ENCODE peak calls at places on chromosome 14, in five cellular contexts. One of them, this sample, is unnamed.

GRCh38 chr14:68910540-68910939 is 68.6 kb downstream of the ACTN1 start:
- DNase-seq in IMR-90: peak
- DNase-seq in fibroblast of the aortic adventitia: no peak
- DNase-seq in WERI-Rb-1: no peak
- DNase-seq in suprapubic skin: no peak
- DNase-seq in this sample: no peak

GRCh38 chr14:69423279-69423678 is 24.8 kb downstream of the SLC39A9 start:
- DNase-seq in IMR-90: peak
- DNase-seq in fibroblast of the aortic adventitia: peak
- DNase-seq in WERI-Rb-1: no peak
- DNase-seq in suprapubic skin: no peak
- DNase-seq in this sample: no peak

GRCh38 chr14:59850458-59850857 is 20.1 kb downstream of the RTN1 start:
- DNase-seq in IMR-90: no peak
- DNase-seq in fibroblast of the aortic adventitia: no peak
- DNase-seq in WERI-Rb-1: no peak
- DNase-seq in suprapubic skin: no peak
- DNase-seq in this sample: no peak

GRCh38 chr14:66085662-66086061 is 400.5 kb upstream of the CCDC196 start:
- DNase-seq in IMR-90: no peak
- DNase-seq in fibroblast of the aortic adventitia: no peak
- DNase-seq in WERI-Rb-1: no peak
- DNase-seq in suprapubic skin: no peak
- DNase-seq in this sample: no peak

GRCh38 chr14:75979071-75979571 is 2.7 kb downstream of the TGFB3 start:
- DNase-seq in IMR-90: peak
- DNase-seq in fibroblast of the aortic adventitia: peak
- DNase-seq in WERI-Rb-1: peak
- DNase-seq in suprapubic skin: no peak
- DNase-seq in this sample: no peak

GRCh38 chr14:81427348-81428058 is 27.4 kb upstream of the STON2 start:
- DNase-seq in IMR-90: no peak
- DNase-seq in fibroblast of the aortic adventitia: peak
- DNase-seq in WERI-Rb-1: no peak
- DNase-seq in suprapubic skin: no peak
- DNase-seq in this sample: no peak

GRCh38 chr14:59339526-59339925 is 125.7 kb downstream of the GPR135 start:
- DNase-seq in IMR-90: no peak
- DNase-seq in fibroblast of the aortic adventitia: no peak
- DNase-seq in WERI-Rb-1: no peak
- DNase-seq in suprapubic skin: no peak
- DNase-seq in this sample: no peak

GRCh38 chr14:67221248-67221981 is 19.8 kb upstream of the PALS1 start:
- DNase-seq in IMR-90: peak
- DNase-seq in fibroblast of the aortic adventitia: peak
- DNase-seq in WERI-Rb-1: no peak
- DNase-seq in suprapubic skin: no peak
- DNase-seq in this sample: no peak

GRCh38 chr14:61512026-61512425 is 183.3 kb upstream of the HIF1A start:
- DNase-seq in IMR-90: no peak
- DNase-seq in fibroblast of the aortic adventitia: no peak
- DNase-seq in WERI-Rb-1: no peak
- DNase-seq in suprapubic skin: no peak
- DNase-seq in this sample: no peak

GRCh38 chr14:61260939-61261776 is 20.0 kb downstream of the TMEM30B start:
- DNase-seq in IMR-90: peak
- DNase-seq in fibroblast of the aortic adventitia: peak
- DNase-seq in WERI-Rb-1: no peak
- DNase-seq in suprapubic skin: no peak
- DNase-seq in this sample: no peak

GRCh38 chr14:54025661-54026060 is 69.0 kb upstream of the BMP4 start:
- DNase-seq in IMR-90: peak
- DNase-seq in fibroblast of the aortic adventitia: peak
- DNase-seq in WERI-Rb-1: peak
- DNase-seq in suprapubic skin: no peak
- DNase-seq in this sample: no peak
- TF ChIP-seq CTCF in IMR-90: peak
- TF ChIP-seq CTCF in fibroblast of the aortic adventitia: peak
- TF ChIP-seq CTCF in WERI-Rb-1: peak
- TF ChIP-seq CTCF in suprapubic skin: no peak
- TF ChIP-seq CTCF in this sample: no peak

GRCh38 chr14:78848234-78848820 is 678.2 kb downstream of the NRXN3 start:
- DNase-seq in IMR-90: peak
- DNase-seq in fibroblast of the aortic adventitia: peak
- DNase-seq in WERI-Rb-1: peak
- DNase-seq in suprapubic skin: no peak
- DNase-seq in this sample: no peak
- TF ChIP-seq CTCF in IMR-90: peak
- TF ChIP-seq CTCF in fibroblast of the aortic adventitia: peak
- TF ChIP-seq CTCF in WERI-Rb-1: peak
- TF ChIP-seq CTCF in suprapubic skin: peak
- TF ChIP-seq CTCF in this sample: no peak

GRCh38 chr14:105532111-105532623 is 5.8 kb downstream of the TMEM121 start:
- DNase-seq in IMR-90: no peak
- DNase-seq in fibroblast of the aortic adventitia: no peak
- DNase-seq in WERI-Rb-1: no peak
- DNase-seq in suprapubic skin: no peak
- DNase-seq in this sample: no peak

GRCh38 chr14:105533391-105533790 is 7.0 kb downstream of the TMEM121 start:
- DNase-seq in IMR-90: no peak
- DNase-seq in fibroblast of the aortic adventitia: no peak
- DNase-seq in WERI-Rb-1: no peak
- DNase-seq in suprapubic skin: no peak
- DNase-seq in this sample: no peak

GRCh38 chr14:105531088-105531957 is 4.9 kb downstream of the TMEM121 start:
- DNase-seq in IMR-90: no peak
- DNase-seq in fibroblast of the aortic adventitia: no peak
- DNase-seq in WERI-Rb-1: no peak
- DNase-seq in suprapubic skin: no peak
- DNase-seq in this sample: no peak

GRCh38 chr14:105533811-105534498 is 7.6 kb downstream of the TMEM121 start:
- DNase-seq in IMR-90: no peak
- DNase-seq in fibroblast of the aortic adventitia: no peak
- DNase-seq in WERI-Rb-1: no peak
- DNase-seq in suprapubic skin: no peak
- DNase-seq in this sample: no peak

DNA sequence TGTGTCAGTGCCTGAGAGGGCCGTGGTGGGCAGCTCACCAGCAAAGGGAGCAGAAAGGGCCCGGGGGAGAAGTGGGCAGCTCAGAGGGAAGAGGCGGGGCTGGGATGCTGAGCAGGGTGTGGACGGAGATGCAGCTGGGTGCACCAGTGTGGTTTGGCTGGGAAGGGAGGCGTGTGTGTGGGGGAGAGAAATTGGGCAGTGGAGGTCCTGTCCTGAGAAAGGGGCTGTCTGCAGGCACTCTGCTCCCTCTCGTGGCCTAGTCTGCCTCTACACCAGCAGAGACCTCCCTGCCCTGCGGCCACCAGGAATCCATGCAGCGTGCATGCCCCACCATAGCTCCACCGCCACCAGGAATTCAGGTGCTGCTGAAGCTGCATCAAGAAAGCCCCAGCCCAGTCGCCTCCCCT is 6.4 kb downstream of the TMEM121 start:
- DNase-seq in IMR-90: no peak
- DNase-seq in fibroblast of the aortic adventitia: peak
- DNase-seq in WERI-Rb-1: peak
- DNase-seq in suprapubic skin: no peak
- DNase-seq in this sample: no peak
- TF ChIP-seq CTCF in IMR-90: peak
- TF ChIP-seq CTCF in fibroblast of the aortic adventitia: peak
- TF ChIP-seq CTCF in WERI-Rb-1: peak
- TF ChIP-seq CTCF in suprapubic skin: no peak
- TF ChIP-seq CTCF in this sample: no peak

GRCh38 chr14:31541702-31542101 is 19.5 kb upstream of the NUBPL start:
- DNase-seq in IMR-90: no peak
- DNase-seq in fibroblast of the aortic adventitia: no peak
- DNase-seq in WERI-Rb-1: no peak
- DNase-seq in suprapubic skin: no peak
- DNase-seq in this sample: no peak

GRCh38 chr14:31549817-31550216 is 11.4 kb upstream of the NUBPL start:
- DNase-seq in IMR-90: no peak
- DNase-seq in fibroblast of the aortic adventitia: no peak
- DNase-seq in WERI-Rb-1: no peak
- DNase-seq in suprapubic skin: no peak
- DNase-seq in this sample: no peak

GRCh38 chr14:31545328-31545727 is 15.9 kb upstream of the NUBPL start:
- DNase-seq in IMR-90: no peak
- DNase-seq in fibroblast of the aortic adventitia: no peak
- DNase-seq in WERI-Rb-1: no peak
- DNase-seq in suprapubic skin: no peak
- DNase-seq in this sample: no peak

DNA sequence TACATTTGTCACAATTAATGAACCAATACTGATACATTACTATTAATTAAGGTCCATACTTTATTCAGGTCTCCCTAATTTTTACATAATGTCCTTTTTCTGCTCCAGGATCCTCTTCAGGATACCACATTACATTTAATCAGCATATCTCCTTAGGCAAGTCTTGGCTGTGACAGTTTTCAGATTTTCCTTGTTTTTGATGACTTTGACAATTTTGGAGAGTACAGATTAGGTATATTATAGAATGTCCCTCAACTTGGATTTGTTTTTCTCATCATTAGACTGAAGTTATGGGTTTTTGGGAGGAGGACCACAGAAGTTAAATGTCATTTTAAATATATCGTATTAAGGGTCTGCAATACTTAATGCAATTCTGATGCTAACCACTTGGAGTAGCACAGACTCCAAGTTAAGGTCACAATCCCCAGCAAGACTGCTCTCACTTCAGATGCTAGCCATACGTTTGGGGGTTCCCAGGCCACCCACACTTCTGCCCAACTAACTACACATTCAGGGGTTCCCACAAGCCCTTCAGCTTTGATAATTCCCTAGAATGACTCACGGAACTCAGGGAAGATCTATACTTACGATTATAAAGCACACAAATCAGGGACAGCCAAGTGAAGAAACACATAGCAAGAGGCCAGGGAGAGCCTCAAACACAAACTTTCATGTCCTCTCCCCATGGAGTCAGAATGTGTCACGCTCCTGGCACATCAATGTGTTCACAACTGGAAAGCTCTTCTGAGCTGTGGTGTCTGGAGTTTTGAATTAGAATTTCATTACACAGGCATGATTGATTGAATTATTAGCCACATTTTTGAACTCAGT is 17.0 kb upstream of the NUBPL start:
- DNase-seq in IMR-90: peak
- DNase-seq in fibroblast of the aortic adventitia: peak
- DNase-seq in WERI-Rb-1: no peak
- DNase-seq in suprapubic skin: no peak
- DNase-seq in this sample: no peak
- TF ChIP-seq CTCF in IMR-90: peak
- TF ChIP-seq CTCF in fibroblast of the aortic adventitia: peak
- TF ChIP-seq CTCF in WERI-Rb-1: peak
- TF ChIP-seq CTCF in suprapubic skin: no peak
- TF ChIP-seq CTCF in this sample: no peak

GRCh38 chr14:77126074-77126325 is 15.6 kb downstream of the ZDHHC22 start:
- DNase-seq in IMR-90: no peak
- DNase-seq in fibroblast of the aortic adventitia: no peak
- DNase-seq in WERI-Rb-1: no peak
- DNase-seq in suprapubic skin: peak
- DNase-seq in this sample: no peak

GRCh38 chr14:77123381-77124344 is 17.9 kb downstream of the ZDHHC22 start:
- DNase-seq in IMR-90: no peak
- DNase-seq in fibroblast of the aortic adventitia: no peak
- DNase-seq in WERI-Rb-1: peak
- DNase-seq in suprapubic skin: peak
- DNase-seq in this sample: no peak

GRCh38 chr14:77126461-77126990 is 15.1 kb downstream of the ZDHHC22 start:
- DNase-seq in IMR-90: no peak
- DNase-seq in fibroblast of the aortic adventitia: no peak
- DNase-seq in WERI-Rb-1: no peak
- DNase-seq in suprapubic skin: peak
- DNase-seq in this sample: no peak

GRCh38 chr14:77124345-77125274 is 17.0 kb downstream of the ZDHHC22 start:
- DNase-seq in IMR-90: peak
- DNase-seq in fibroblast of the aortic adventitia: peak
- DNase-seq in WERI-Rb-1: peak
- DNase-seq in suprapubic skin: no peak
- DNase-seq in this sample: no peak

GRCh38 chr14:77125275-77126073 is 16.1 kb downstream of the ZDHHC22 start:
- DNase-seq in IMR-90: no peak
- DNase-seq in fibroblast of the aortic adventitia: no peak
- DNase-seq in WERI-Rb-1: no peak
- DNase-seq in suprapubic skin: peak
- DNase-seq in this sample: no peak
- TF ChIP-seq CTCF in IMR-90: no peak
- TF ChIP-seq CTCF in fibroblast of the aortic adventitia: no peak
- TF ChIP-seq CTCF in WERI-Rb-1: no peak
- TF ChIP-seq CTCF in suprapubic skin: no peak
- TF ChIP-seq CTCF in this sample: no peak

GRCh38 chr14:55430024-55430690 is 10.3 kb downstream of the TBPL2 start:
- DNase-seq in IMR-90: peak
- DNase-seq in fibroblast of the aortic adventitia: peak
- DNase-seq in WERI-Rb-1: peak
- DNase-seq in suprapubic skin: no peak
- DNase-seq in this sample: no peak
- TF ChIP-seq CTCF in IMR-90: peak
- TF ChIP-seq CTCF in fibroblast of the aortic adventitia: peak
- TF ChIP-seq CTCF in WERI-Rb-1: peak
- TF ChIP-seq CTCF in suprapubic skin: peak
- TF ChIP-seq CTCF in this sample: no peak

GRCh38 chr14:106848330-106849121 is 1322.1 kb downstream of the TMEM121 start:
- DNase-seq in IMR-90: no peak
- DNase-seq in fibroblast of the aortic adventitia: no peak
- DNase-seq in WERI-Rb-1: no peak
- DNase-seq in suprapubic skin: no peak
- DNase-seq in this sample: no peak
- TF ChIP-seq CTCF in IMR-90: no peak
- TF ChIP-seq CTCF in fibroblast of the aortic adventitia: no peak
- TF ChIP-seq CTCF in WERI-Rb-1: peak
- TF ChIP-seq CTCF in suprapubic skin: no peak
- TF ChIP-seq CTCF in this sample: no peak

GRCh38 chr14:31456841-31457664 is at the start of gene DTD2:
- DNase-seq in IMR-90: peak
- DNase-seq in fibroblast of the aortic adventitia: peak
- DNase-seq in WERI-Rb-1: peak
- DNase-seq in suprapubic skin: peak
- DNase-seq in this sample: peak
- TF ChIP-seq CTCF in IMR-90: no peak
- TF ChIP-seq CTCF in fibroblast of the aortic adventitia: no peak
- TF ChIP-seq CTCF in WERI-Rb-1: no peak
- TF ChIP-seq CTCF in suprapubic skin: no peak
- TF ChIP-seq CTCF in this sample: no peak

This sample was measured in omental fat pad.